ENCODE peak calls at places on chromosomes 3 and 15, in nine cellular contexts. K is psoas muscle, E is transverse colon, H is adrenal gland, J is heart left ventricle, T is ovary, G is neural progenitor cell, X is sigmoid colon, Y is HCT116. S is an unnamed sample. For H3K4me1, the result is how much of the 10 kb centered on the place peaks cover.

GRCh38 chr3:175002732-175003143 is 143.6 kb downstream of the NAALADL2 start:
- DNase-seq in K (no peak), H (no peak), X (no peak), G (no peak), T (no peak), J (no peak), E (no peak), Y (no peak), S (no peak)

GRCh38 chr3:52633786-52634185 is 51.9 kb downstream of the PBRM1 start:
- DNase-seq in Y (no peak), J (no peak), G (no peak), T (no peak), K (no peak), H (no peak), X (no peak), E (no peak), S (no peak)

GRCh38 chr15:35657679-35658201 is 111.8 kb upstream of the DPH6 start:
- DNase-seq in H (no peak), G (peak), Y (no peak), J (no peak), K (no peak), X (no peak), T (no peak), E (no peak), S (no peak)

GRCh38 chr3:28247286-28247685 is 5.9 kb downstream of the CMC1 start:
- DNase-seq in G (no peak), J (no peak), H (no peak), X (no peak), Y (no peak), E (no peak), T (no peak), K (no peak), S (no peak)

GRCh38 chr3:136545664-136546266 is 206.4 kb downstream of the STAG1 start:
- DNase-seq in K (no peak), J (no peak), X (no peak), G (no peak), H (no peak), E (no peak), Y (no peak), T (no peak), S (no peak)

GRCh38 chr15:101206173-101206572 is 45.7 kb downstream of the CHSY1 start:
- DNase-seq in G (no peak), H (peak), K (no peak), E (no peak), X (no peak), Y (no peak), T (no peak), J (no peak), S (no peak)

GRCh38 chr3:13157986-13158385 is 84.8 kb upstream of the IQSEC1 start:
- DNase-seq in E (no peak), X (peak), K (no peak), G (no peak), J (no peak), H (no peak), T (no peak), Y (no peak), S (no peak)

GRCh38 chr3:149224736-149225594 is 3.3 kb upstream of the CP start:
- DNase-seq in X (no peak), J (no peak), Y (no peak), G (no peak), T (no peak), E (no peak), H (peak), K (no peak), S (no peak)

GRCh38 chr15:38075466-38075865 is 141.0 kb downstream of the TMCO5A start:
- DNase-seq in G (no peak), Y (no peak), H (no peak), T (no peak), J (no peak), K (no peak), X (no peak), E (no peak), S (no peak)

GRCh38 chr3:50340404-50341329 is at the start of gene RASSF1:
- DNase-seq in X (peak), G (peak), J (peak), H (no peak), K (peak), E (peak), Y (no peak), T (no peak), S (peak)

GRCh38 chr3:96814581-96815567 is at the start of gene EPHA6:
- DNase-seq in E (no peak), X (peak), H (no peak), G (peak), K (no peak), Y (no peak), T (peak), J (no peak), S (no peak)

GRCh38 chr3:140420621-140421357 is 257.1 kb upstream of the TRIM42 start:
- DNase-seq in X (no peak), T (peak), H (peak), Y (no peak), G (no peak), J (no peak), K (no peak), E (no peak), S (no peak)

GRCh38 chr3:117681619-117682018 is 972.0 kb downstream of the TUSC7 start:
- DNase-seq in K (no peak), J (no peak), H (no peak), X (no peak), T (no peak), E (no peak), Y (no peak), G (no peak), S (no peak)

GRCh38 chr15:50624616-50625168 is 61.9 kb downstream of the TRPM7 start:
- DNase-seq in K (no peak), Y (no peak), J (no peak), T (no peak), X (no peak), E (no peak), G (no peak), H (no peak), S (no peak)

GRCh38 chr15:73324496-73325170 is 44.1 kb downstream of the HCN4 start:
- DNase-seq in H (no peak), J (peak), Y (no peak), K (no peak), X (no peak), T (no peak), E (no peak), G (no peak), S (no peak)

GRCh38 chr15:70095387-70096214 is 2.1 kb downstream of the TLE3 start:
- DNase-seq in X (peak), G (peak), Y (no peak), K (peak), E (peak), J (peak), H (peak), T (peak), S (peak)

GRCh38 chr3:179613807-179614206 is 9.2 kb downstream of the NDUFB5 start:
- DNase-seq in G (no peak), X (no peak), T (no peak), E (no peak), Y (no peak), J (no peak), H (no peak), K (no peak), S (no peak)

GRCh38 chr15:99717129-99718024 is 15.9 kb downstream of the LYSMD4 start:
- DNase-seq in K (no peak), G (no peak), Y (no peak), X (no peak), T (no peak), H (no peak), E (no peak), J (no peak), S (no peak)

GRCh38 chr15:84778194-84778593 is 29.8 kb downstream of the ZNF592 start:
- DNase-seq in Y (no peak), X (no peak), E (no peak), H (peak), G (no peak), J (no peak), K (no peak), T (no peak), S (no peak)

GRCh38 chr3:52090620-52091468 is 34.5 kb upstream of the DUSP7 start:
- DNase-seq in H (no peak), T (no peak), G (peak), K (no peak), Y (no peak), E (no peak), X (peak), J (peak), S (no peak)

GRCh38 chr3:58667704-58668103 is 1.1 kb upstream of the FAM3D start:
- DNase-seq in J (no peak), G (no peak), H (no peak), K (no peak), Y (no peak), T (no peak), E (no peak), X (no peak), S (no peak)

GRCh38 chr3:190345027-190345821 is 23.0 kb upstream of the CLDN1 start:
- DNase-seq in X (no peak), H (no peak), Y (no peak), E (no peak), K (no peak), J (no peak), T (peak), G (peak), S (peak)

GRCh38 chr3:178231645-178232044 is 304.6 kb upstream of the KCNMB2 start:
- DNase-seq in J (no peak), H (no peak), X (no peak), G (no peak), E (no peak), K (no peak), Y (no peak), T (no peak), S (no peak)

GRCh38 chr15:40160689-40161688 is at the start of gene BUB1B:
- DNase-seq in T (peak), E (peak), G (peak), K (peak), H (peak), X (peak), J (peak), Y (peak), S (peak)

GRCh38 chr3:30665539-30665938 is 59.1 kb downstream of the TGFBR2 start:
- DNase-seq in E (no peak), T (no peak), H (no peak), J (no peak), X (no peak), Y (no peak), K (no peak), G (no peak), S (no peak)

GRCh38 chr3:3264796-3265195 is 85.3 kb upstream of the CRBN start:
- DNase-seq in H (no peak), T (no peak), Y (no peak), G (no peak), X (no peak), J (no peak), E (no peak), K (no peak), S (no peak)

GRCh38 chr3:187227658-187228258 is 30.5 kb downstream of the RTP1 start:
- DNase-seq in T (no peak), G (no peak), X (no peak), K (no peak), H (no peak), Y (no peak), E (no peak), J (no peak), S (no peak)

GRCh38 chr3:188067932-188068331 is 86.0 kb upstream of the LPP start:
- DNase-seq in T (no peak), G (no peak), Y (no peak), J (no peak), X (no peak), E (no peak), K (no peak), H (no peak), S (no peak)

GRCh38 chr3:181687190-181687589 is 24.5 kb upstream of the SOX2 start:
- DNase-seq in G (peak), K (no peak), Y (no peak), T (no peak), J (no peak), X (no peak), E (no peak), H (no peak), S (no peak)

GRCh38 chr15:50224606-50225005 is 40.9 kb downstream of the HDC start:
- DNase-seq in J (no peak), H (no peak), T (no peak), X (no peak), G (no peak), E (no peak), K (no peak), Y (no peak), S (no peak)

GRCh38 chr3:55089211-55089610 is 161.4 kb upstream of the LRTM1 start:
- DNase-seq in J (no peak), X (no peak), K (no peak), Y (no peak), E (no peak), T (no peak), H (no peak), G (no peak), S (no peak)

GRCh38 chr3:106806964-106807363 is 570.3 kb upstream of the CCDC54 start:
- DNase-seq in G (no peak), X (no peak), H (no peak), J (no peak), T (no peak), E (no peak), K (no peak), Y (no peak), S (no peak)

GRCh38 chr3:24495334-24495994 is 814 bp upstream of the THRB start:
- DNase-seq in X (peak), E (peak), H (peak), G (peak), K (peak), J (peak), Y (peak), T (no peak), S (peak)

GRCh38 chr3:158569717-158570244 is 1.2 kb upstream of the MLF1 start:
- DNase-seq in G (no peak), Y (no peak), J (no peak), E (no peak), T (no peak), K (no peak), X (no peak), H (no peak), S (no peak)

GRCh38 chr3:114877378-114878118 is 269.5 kb downstream of the ZBTB20 start:
- DNase-seq in T (no peak), E (no peak), H (no peak), K (no peak), Y (no peak), X (no peak), J (no peak), G (no peak), S (no peak)

GRCh38 chr15:49692514-49693090 is 71.8 kb downstream of the DTWD1 start:
- DNase-seq in H (no peak), G (no peak), X (no peak), K (no peak), Y (no peak), T (no peak), E (no peak), J (no peak), S (no peak)

GRCh38 chr3:161559177-161559998 is 62.8 kb downstream of the OTOL1 start:
- DNase-seq in K (no peak), T (no peak), Y (peak), X (no peak), H (no peak), E (no peak), G (peak), J (no peak), S (no peak)

GRCh38 chr3:100779475-100779874 is 70.2 kb downstream of the TFG start:
- DNase-seq in X (no peak), J (no peak), T (no peak), E (no peak), H (no peak), Y (no peak), K (no peak), G (no peak), S (no peak)
- H3K4me1 ChIP-seq in X (under half), J (under half), T (under half), E (under half), H (under half), Y (under half), K (under half), G (under half), S (under half)

GRCh38 chr3:127822166-127822835 is at the start of gene MGLL:
- DNase-seq in K (peak), J (peak), G (peak), Y (no peak), T (no peak), X (peak), E (peak), H (no peak), S (peak)
- TF ChIP-seq CTCF in K (no peak), J (peak), G (no peak), Y (no peak), T (no peak), X (no peak), E (peak), H (no peak), S (no peak)

GRCh38 chr3:194556086-194557056 is 69.6 kb upstream of the ATP13A3 start:
- DNase-seq in H (peak), Y (no peak), K (no peak), T (no peak), G (no peak), X (no peak), E (peak), J (no peak), S (peak)
- H3K4me1 ChIP-seq in H (under half), Y (under half), K (under half), T (under half), G (under half), X (under half), E (under half), J (under half), S (under half)

GRCh38 chr3:129692743-129693142 is 86.3 kb upstream of the PLXND1 start:
- DNase-seq in H (no peak), J (no peak), X (no peak), Y (no peak), G (no peak), T (no peak), E (no peak), K (no peak), S (no peak)

GRCh38 chr3:129695203-129695602 is 88.7 kb upstream of the PLXND1 start:
- DNase-seq in T (no peak), J (no peak), H (no peak), E (no peak), X (peak), G (no peak), K (peak), Y (no peak), S (no peak)

GRCh38 chr3:129690963-129691362 is 84.5 kb upstream of the PLXND1 start:
- DNase-seq in Y (no peak), J (no peak), E (no peak), X (no peak), T (no peak), G (no peak), H (no peak), K (no peak), S (no peak)

GRCh38 chr3:129697229-129697970 is 90.9 kb upstream of the PLXND1 start:
- DNase-seq in Y (no peak), J (no peak), X (no peak), E (no peak), H (no peak), T (no peak), G (no peak), K (no peak), S (no peak)

DNA sequence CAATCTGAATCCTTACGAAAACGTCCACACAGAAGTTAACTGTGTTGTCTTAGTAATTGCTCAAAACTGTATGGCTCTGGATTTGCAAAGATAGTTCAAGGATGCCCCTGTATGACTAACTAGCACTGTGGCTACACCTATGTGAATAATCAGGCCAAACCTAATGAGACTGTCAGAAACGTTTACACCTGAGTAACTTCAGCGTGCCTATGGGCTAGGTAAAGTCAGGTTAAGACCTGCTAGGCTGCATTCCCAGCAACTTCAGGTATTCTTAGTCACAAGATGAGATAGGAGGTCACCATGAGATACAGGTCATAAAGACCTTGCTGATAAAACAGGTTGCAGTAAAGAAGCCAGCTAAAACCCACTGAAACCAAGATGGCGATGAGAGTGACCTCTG is 87.8 kb upstream of the PLXND1 start:
- DNase-seq in G (no peak), K (no peak), E (no peak), T (no peak), J (no peak), X (no peak), H (no peak), Y (peak), S (no peak)
- TF ChIP-seq CTCF in G (no peak), K (no peak), E (no peak), T (no peak), J (no peak), X (no peak), H (no peak), Y (no peak), S (no peak)

GRCh38 chr3:42513521-42513920 is 11.1 kb downstream of the VIPR1 start:
- DNase-seq in K (no peak), E (no peak), G (no peak), T (no peak), J (no peak), Y (no peak), X (no peak), H (no peak), S (no peak)

GRCh38 chr3:42515391-42515916 is 13.0 kb downstream of the VIPR1 start:
- DNase-seq in X (no peak), K (no peak), H (no peak), J (peak), G (no peak), T (no peak), E (peak), Y (no peak), S (peak)

GRCh38 chr3:42515976-42516375 is 13.5 kb downstream of the VIPR1 start:
- DNase-seq in T (no peak), Y (no peak), K (no peak), X (no peak), H (no peak), E (peak), J (no peak), G (no peak), S (no peak)

GRCh38 chr3:42516443-42516842 is 14.0 kb downstream of the VIPR1 start:
- DNase-seq in J (no peak), K (no peak), G (no peak), Y (no peak), T (no peak), H (no peak), X (no peak), E (peak), S (peak)

DNA sequence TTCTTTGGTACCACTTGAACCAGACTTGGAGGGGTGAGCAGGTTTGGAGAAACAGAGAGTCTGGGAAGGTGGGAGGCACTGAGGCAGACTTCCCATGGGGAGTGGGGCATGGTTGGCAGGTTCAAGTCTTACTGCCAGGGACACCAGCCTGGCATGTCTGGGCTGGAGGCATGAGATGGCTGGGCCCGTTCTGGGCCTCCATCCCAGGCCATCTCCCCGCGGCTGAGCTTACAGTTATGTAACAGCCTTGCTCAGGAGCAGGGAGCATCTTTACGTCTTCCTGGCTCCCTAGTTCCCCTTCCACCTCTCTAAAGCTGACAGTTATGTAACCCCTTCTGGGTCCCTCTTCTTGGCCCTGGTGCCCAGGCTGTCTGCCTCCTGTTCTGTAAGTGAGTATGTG is 12.4 kb downstream of the VIPR1 start:
- DNase-seq in K (no peak), X (no peak), J (no peak), T (no peak), E (no peak), H (no peak), G (no peak), Y (no peak), S (no peak)
- H3K4me1 ChIP-seq in K (under half), X (under half), J (under half), T (under half), E (under half), H (under half), G (under half), Y (under half), S (half or more)

S was measured in mucosa of descending colon.